ENCODE peak calls at places on chromosomes 2 and 18, in eight cellular contexts. Q, L, U, G, J, D, N and C are unnamed samples.

GRCh38 chr2:191167766-191168165 is 17.0 kb upstream of the STAT4 start:
- DNase-seq in Q (no peak), L (peak), U (peak), G (peak), J (no peak), D (peak), N (no peak), C (peak)

GRCh38 chr2:109030870-109031480 is 42.0 kb upstream of the EDAR start:
- DNase-seq in Q (no peak), L (no peak), U (no peak), G (no peak), J (no peak), D (no peak), N (no peak), C (no peak)

GRCh38 chr2:24489942-24490673 is 946 bp upstream of the NCOA1 start:
- DNase-seq in Q (no peak), L (peak), U (peak), G (peak), J (no peak), D (no peak), N (no peak), C (no peak)

GRCh38 chr2:203361922-203362321 is 33.7 kb downstream of the ABI2 start:
- DNase-seq in Q (no peak), L (peak), U (peak), G (peak), J (no peak), D (no peak), N (no peak), C (peak)

GRCh38 chr18:79896746-79897145 is 54.7 kb downstream of the SLC66A2 start:
- DNase-seq in Q (no peak), L (no peak), U (no peak), G (no peak), J (no peak), D (no peak), N (no peak), C (no peak)

GRCh38 chr18:48680871-48681270 is 142.0 kb downstream of the CTIF start:
- DNase-seq in Q (peak), L (no peak), U (peak), G (no peak), J (no peak), D (no peak), N (peak), C (peak)

GRCh38 chr2:100017633-100018032 is 124.8 kb downstream of the AFF3 start:
- DNase-seq in Q (no peak), L (peak), U (peak), G (peak), J (no peak), D (peak), N (no peak), C (peak)

GRCh38 chr2:143264851-143265250 is 135.6 kb downstream of the ARHGAP15 start:
- DNase-seq in Q (no peak), L (peak), U (peak), G (peak), J (no peak), D (peak), N (no peak), C (peak)

GRCh38 chr2:196171946-196172345 is 568 bp upstream of the STK17B start:
- DNase-seq in Q (no peak), L (no peak), U (peak), G (no peak), J (no peak), D (no peak), N (no peak), C (peak)

GRCh38 chr2:174635747-174636399 is 38.3 kb upstream of the WIPF1 start:
- DNase-seq in Q (no peak), L (peak), U (peak), G (peak), J (no peak), D (peak), N (no peak), C (peak)

GRCh38 chr2:174634130-174635014 is 36.8 kb upstream of the WIPF1 start:
- DNase-seq in Q (no peak), L (peak), U (no peak), G (no peak), J (peak), D (no peak), N (no peak), C (peak)

GRCh38 chr2:174633621-174633927 is 36.0 kb upstream of the WIPF1 start:
- DNase-seq in Q (no peak), L (peak), U (no peak), G (no peak), J (peak), D (no peak), N (no peak), C (peak)

GRCh38 chr2:174636979-174637378 is 39.4 kb upstream of the WIPF1 start:
- DNase-seq in Q (no peak), L (no peak), U (no peak), G (no peak), J (no peak), D (no peak), N (no peak), C (no peak)

DNA sequence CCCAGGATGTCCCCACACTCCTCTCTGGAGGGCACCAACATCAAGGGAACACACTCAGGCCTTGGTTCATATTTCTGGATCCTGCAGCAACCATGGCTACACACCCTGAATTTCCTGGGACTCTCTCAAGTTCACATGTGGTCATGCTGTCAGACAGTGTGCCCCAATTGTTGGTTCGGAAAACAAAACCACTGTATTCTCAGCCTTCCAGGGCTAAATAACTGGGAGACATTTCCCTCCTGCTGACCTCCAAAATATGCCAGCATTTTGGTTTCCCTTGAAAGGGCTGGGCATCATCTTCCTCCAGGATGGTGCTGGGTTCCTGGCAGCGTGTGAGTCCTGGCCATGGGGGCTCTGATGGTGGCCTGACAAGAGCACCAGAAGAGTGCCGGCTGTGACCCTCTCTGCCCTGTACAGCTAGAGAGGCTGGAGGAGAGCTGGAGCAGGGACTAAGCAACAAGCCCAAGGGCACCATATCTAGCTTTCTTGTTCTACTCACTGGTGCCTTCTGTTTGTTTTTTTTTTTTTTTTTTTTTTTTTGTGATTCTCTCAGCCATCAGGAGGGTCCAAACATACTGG is 37.5 kb upstream of the WIPF1 start:
- DNase-seq in Q (no peak), L (no peak), U (no peak), G (no peak), J (no peak), D (no peak), N (no peak), C (no peak)
- H3K4me3 ChIP-seq in Q (no peak), L (no peak), U (no peak), G (no peak), J (peak), D (no peak), N (no peak), C (no peak)

DNA sequence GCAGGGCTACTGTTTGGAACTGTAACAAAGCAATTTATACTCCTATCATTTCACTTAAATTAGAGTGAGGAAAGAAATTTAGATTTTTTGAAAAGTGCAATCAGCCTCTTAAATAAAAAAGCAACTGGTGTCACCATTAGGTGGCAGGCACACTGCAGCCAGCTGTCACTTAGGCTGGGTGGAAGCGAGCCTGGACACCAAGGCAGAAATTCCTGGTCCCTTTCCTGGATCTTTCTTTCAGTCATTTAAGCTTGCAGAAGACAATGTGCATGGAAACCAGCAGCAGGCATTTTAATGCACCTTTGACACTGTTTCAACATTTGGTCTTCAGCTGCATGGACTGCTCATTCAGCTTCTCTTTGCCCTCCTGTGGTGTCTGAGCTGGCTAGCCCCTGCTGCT is 61.0 kb downstream of the AQP4 start:
- DNase-seq in Q (no peak), L (no peak), U (no peak), G (no peak), J (peak), D (no peak), N (no peak), C (no peak)
- TF ChIP-seq CTCF in Q (peak), L (no peak), U (no peak), G (no peak), J (peak), D (no peak), N (no peak), C (no peak)

GRCh38 chr2:176129013-176129796 is at the start of gene HOXD8:
- DNase-seq in Q (peak), L (peak), U (no peak), G (peak), J (no peak), D (peak), N (peak), C (peak)

GRCh38 chr2:176127769-176128072 is 1.8 kb upstream of the HOXD8 start:
- DNase-seq in Q (no peak), L (no peak), U (no peak), G (no peak), J (no peak), D (no peak), N (no peak), C (no peak)

GRCh38 chr2:176129825-176130152 is 284 bp downstream of the HOXD8 start:
- DNase-seq in Q (no peak), L (no peak), U (no peak), G (no peak), J (no peak), D (no peak), N (no peak), C (no peak)

GRCh38 chr2:176126929-176127768 is 2.4 kb upstream of the HOXD8 start:
- DNase-seq in Q (peak), L (peak), U (peak), G (peak), J (peak), D (no peak), N (peak), C (peak)

GRCh38 chr2:176128172-176129012 is 1.1 kb upstream of the HOXD8 start:
- DNase-seq in Q (no peak), L (peak), U (no peak), G (no peak), J (no peak), D (no peak), N (peak), C (no peak)
- H3K4me3 ChIP-seq in Q (peak), L (peak), U (no peak), G (no peak), J (no peak), D (peak), N (peak), C (no peak)

DNA sequence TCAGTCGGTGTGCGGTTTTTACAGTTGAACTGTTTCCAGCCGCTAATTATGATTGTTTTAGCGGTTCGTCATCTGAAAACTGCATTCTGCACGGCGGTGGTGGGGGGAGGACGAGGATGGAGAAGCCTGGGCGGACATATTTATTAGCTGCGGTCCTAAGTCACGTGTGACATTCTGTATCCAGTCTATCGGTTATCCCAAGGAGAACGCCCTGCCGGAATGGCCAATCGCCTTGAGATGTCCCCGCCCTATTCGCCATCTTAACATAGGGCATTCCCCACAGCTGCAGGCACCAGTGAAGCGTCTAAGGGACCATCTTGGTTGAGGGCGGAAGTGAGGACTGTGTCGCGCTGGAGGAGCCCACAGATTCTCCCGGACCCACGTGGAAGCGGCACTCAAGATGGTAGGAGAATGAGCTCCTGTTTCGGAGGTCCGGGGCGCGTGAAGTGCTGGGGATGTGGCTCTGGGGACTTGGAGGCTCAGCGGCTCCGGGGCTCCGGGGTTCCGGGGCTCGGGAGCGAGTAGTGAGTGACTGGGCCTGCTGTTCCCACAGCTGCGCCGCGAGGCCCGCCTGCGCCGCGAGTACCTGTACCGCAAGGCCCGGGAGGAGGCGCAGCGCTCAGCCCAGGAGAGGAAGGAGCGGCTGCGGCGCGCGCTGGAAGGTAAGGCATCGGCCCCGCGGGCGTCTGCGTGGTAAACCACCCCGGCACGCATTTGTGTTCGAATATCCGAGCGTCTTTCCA is at the start of gene IMP4:
- DNase-seq in Q (peak), L (peak), U (peak), G (peak), J (peak), D (peak), N (peak), C (peak)
- TF ChIP-seq CTCF in Q (peak), L (no peak), U (peak), G (no peak), J (peak), D (peak), N (peak), C (peak)